ENCODE peak calls at places on chromosomes 12 and 14, in six cellular contexts. One of them, this sample, is unnamed.

GRCh38 chr14:52700701-52701172 is 5.4 kb upstream of the ERO1A start:
- DNase-seq in mesenchymal stem cell: peak; percentile 19
- DNase-seq in mesendoderm: no peak
- DNase-seq in IMR-90: peak; percentile 33
- DNase-seq in neuronal stem cell: no peak
- DNase-seq in mammary epithelial cell: peak; percentile 92
- DNase-seq in this sample: no peak

GRCh38 chr12:124764870-124765570 is 98.6 kb downstream of the SCARB1 start:
- DNase-seq in mesenchymal stem cell: peak; percentile 100
- DNase-seq in mesendoderm: no peak
- DNase-seq in IMR-90: peak; percentile 89
- DNase-seq in neuronal stem cell: no peak
- DNase-seq in mammary epithelial cell: peak; percentile 91
- DNase-seq in this sample: peak; percentile 82

GRCh38 chr12:76303365-76303764 is 44.9 kb downstream of the BBS10 start:
- DNase-seq in mesenchymal stem cell: no peak
- DNase-seq in mesendoderm: no peak
- DNase-seq in IMR-90: peak; percentile 46
- DNase-seq in neuronal stem cell: no peak
- DNase-seq in mammary epithelial cell: no peak
- DNase-seq in this sample: peak; percentile 67

GRCh38 chr12:58711968-58712367 is 208.3 kb downstream of the LRIG3 start:
- DNase-seq in mesenchymal stem cell: peak; percentile 4
- DNase-seq in mesendoderm: no peak
- DNase-seq in IMR-90: peak; percentile 80
- DNase-seq in neuronal stem cell: no peak
- DNase-seq in mammary epithelial cell: peak; percentile 2
- DNase-seq in this sample: peak; percentile 72

GRCh38 chr14:102424923-102425322 is 62.2 kb downstream of the TECPR2 start:
- DNase-seq in mesenchymal stem cell: no peak
- DNase-seq in mesendoderm: no peak
- DNase-seq in IMR-90: no peak
- DNase-seq in neuronal stem cell: no peak
- DNase-seq in mammary epithelial cell: no peak
- DNase-seq in this sample: no peak

GRCh38 chr12:52720487-52720886 is 17.2 kb upstream of the KRT77 start:
- DNase-seq in mesenchymal stem cell: no peak
- DNase-seq in mesendoderm: no peak
- DNase-seq in IMR-90: peak; percentile 38
- DNase-seq in neuronal stem cell: no peak
- DNase-seq in mammary epithelial cell: no peak
- DNase-seq in this sample: no peak

GRCh38 chr12:107461222-107461980 is 224.2 kb upstream of the PWP1 start:
- DNase-seq in mesenchymal stem cell: no peak
- DNase-seq in mesendoderm: no peak
- DNase-seq in IMR-90: peak; percentile 91
- DNase-seq in neuronal stem cell: no peak
- DNase-seq in mammary epithelial cell: peak; percentile 91
- DNase-seq in this sample: no peak

GRCh38 chr14:60642270-60642789 is 6.9 kb downstream of the SIX1 start:
- DNase-seq in mesenchymal stem cell: no peak
- DNase-seq in mesendoderm: peak; percentile 70
- DNase-seq in IMR-90: no peak
- DNase-seq in neuronal stem cell: peak; percentile 59
- DNase-seq in mammary epithelial cell: no peak
- DNase-seq in this sample: no peak

GRCh38 chr12:110282343-110282860 is 1.4 kb downstream of the ATP2A2 start:
- DNase-seq in mesenchymal stem cell: no peak
- DNase-seq in mesendoderm: no peak
- DNase-seq in IMR-90: no peak
- DNase-seq in neuronal stem cell: no peak
- DNase-seq in mammary epithelial cell: no peak
- DNase-seq in this sample: peak; percentile 65

GRCh38 chr14:37792124-37792523 is 196.7 kb downstream of the TTC6 start:
- DNase-seq in mesenchymal stem cell: no peak
- DNase-seq in mesendoderm: no peak
- DNase-seq in IMR-90: no peak
- DNase-seq in neuronal stem cell: no peak
- DNase-seq in mammary epithelial cell: no peak
- DNase-seq in this sample: no peak

GRCh38 chr14:91374897-91375747 is 42.5 kb downstream of the CCDC88C start:
- DNase-seq in mesenchymal stem cell: no peak
- DNase-seq in mesendoderm: no peak
- DNase-seq in IMR-90: no peak
- DNase-seq in neuronal stem cell: peak; percentile 72
- DNase-seq in mammary epithelial cell: no peak
- DNase-seq in this sample: no peak

GRCh38 chr12:27551172-27551840 is 27.3 kb downstream of the PPFIBP1 start:
- DNase-seq in mesenchymal stem cell: peak; percentile 34
- DNase-seq in mesendoderm: no peak
- DNase-seq in IMR-90: no peak
- DNase-seq in neuronal stem cell: no peak
- DNase-seq in mammary epithelial cell: no peak
- DNase-seq in this sample: no peak
- H3K4me2 ChIP-seq in mesenchymal stem cell: no peak overlapping the region
- H3K4me2 ChIP-seq in mesendoderm: no peak overlapping the region
- H3K4me2 ChIP-seq in IMR-90: no peak overlapping the region
- H3K4me2 ChIP-seq in neuronal stem cell: no peak overlapping the region
- H3K4me2 ChIP-seq in mammary epithelial cell: peak overlapping the region; percentile 49
- H3K4me2 ChIP-seq in this sample: peak overlapping the region; percentile 16

DNA sequence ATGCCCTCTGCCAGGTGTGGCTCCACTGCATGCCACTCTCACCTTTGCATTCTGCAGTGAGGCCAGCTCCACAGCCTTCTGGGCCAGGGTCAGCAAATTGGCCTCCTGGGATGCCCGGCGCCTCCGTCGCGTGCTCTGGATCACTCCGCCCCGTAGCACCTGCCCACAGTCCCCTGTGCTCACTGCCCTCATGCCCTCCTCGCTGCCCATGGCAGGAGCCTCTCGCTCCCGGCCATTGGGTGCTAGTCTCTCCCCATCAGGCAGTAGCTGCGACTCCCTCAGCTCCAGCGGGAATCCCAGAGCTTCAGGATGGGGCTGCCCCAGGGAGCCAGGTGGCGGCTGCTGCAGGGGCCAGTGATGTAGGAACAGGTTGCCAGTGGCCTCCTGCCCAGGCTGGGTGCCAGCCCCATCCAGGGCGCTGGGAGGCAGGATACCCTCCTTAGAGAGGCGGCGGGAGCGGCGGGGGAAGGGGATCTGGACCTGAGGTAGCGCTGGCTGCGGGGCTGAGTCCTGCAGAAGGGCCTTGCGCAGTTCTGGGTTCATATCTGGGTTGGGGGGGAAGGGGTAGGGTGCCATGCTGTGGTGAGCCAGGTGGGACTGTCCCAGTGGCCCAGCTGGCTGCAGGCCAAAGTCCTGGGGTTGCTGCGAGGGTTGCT is 24.5 kb upstream of the PNMA1 start:
- DNase-seq in mesenchymal stem cell: no peak
- DNase-seq in mesendoderm: no peak
- DNase-seq in IMR-90: no peak
- DNase-seq in neuronal stem cell: no peak
- DNase-seq in mammary epithelial cell: no peak
- DNase-seq in this sample: peak; percentile 25
- H3K4me1 ChIP-seq in mesenchymal stem cell: peaks cover 47% of the 10 kb centered on the region
- H3K4me1 ChIP-seq in mesendoderm: peaks cover 10% of the 10 kb centered on the region
- H3K4me1 ChIP-seq in IMR-90: peaks cover 32% of the 10 kb centered on the region
- H3K4me1 ChIP-seq in neuronal stem cell: peaks cover 31% of the 10 kb centered on the region
- H3K4me1 ChIP-seq in mammary epithelial cell: peaks cover 47% of the 10 kb centered on the region
- H3K4me1 ChIP-seq in this sample: peaks cover 34% of the 10 kb centered on the region

DNA sequence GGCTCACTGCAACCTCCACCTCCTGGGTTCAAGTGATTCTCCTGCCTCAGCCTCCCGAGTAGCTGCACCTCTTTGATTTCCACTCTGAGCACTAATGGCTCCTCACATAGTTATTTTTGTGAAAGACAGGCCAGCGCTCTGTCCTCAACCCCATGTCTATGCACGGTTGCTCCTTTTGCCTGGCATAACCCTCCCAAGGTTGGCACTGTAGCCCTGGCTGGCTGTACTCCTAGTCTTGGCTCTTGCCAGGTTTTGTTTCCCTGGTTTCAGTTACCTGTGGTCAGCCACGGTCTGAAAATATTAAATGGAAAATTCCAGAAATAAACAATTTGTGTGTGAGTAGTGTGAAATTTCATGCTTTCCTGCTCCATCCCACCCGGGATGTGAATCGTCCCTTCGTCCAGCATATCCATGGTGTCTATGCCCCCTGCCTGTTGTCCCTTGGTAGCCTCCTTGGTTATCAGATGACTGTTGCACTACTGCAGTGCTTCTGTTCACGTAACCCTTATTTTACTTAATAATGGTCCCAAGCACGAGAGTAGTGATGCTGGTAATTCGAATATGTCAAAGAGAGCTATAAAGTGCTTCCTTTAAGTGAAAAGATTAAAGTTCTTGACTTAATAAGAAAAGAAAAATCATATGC is 12.3 kb upstream of the DCD start:
- DNase-seq in mesenchymal stem cell: no peak
- DNase-seq in mesendoderm: no peak
- DNase-seq in IMR-90: no peak
- DNase-seq in neuronal stem cell: no peak
- DNase-seq in mammary epithelial cell: no peak
- DNase-seq in this sample: no peak
- H3K27me3 ChIP-seq in mesenchymal stem cell: peaks cover 35% of the 10 kb centered on the region
- H3K27me3 ChIP-seq in mesendoderm: no peaks in the 10 kb centered on the region
- H3K27me3 ChIP-seq in IMR-90: no peaks in the 10 kb centered on the region
- H3K27me3 ChIP-seq in neuronal stem cell: no peaks in the 10 kb centered on the region
- H3K27me3 ChIP-seq in mammary epithelial cell: no peaks in the 10 kb centered on the region
- H3K27me3 ChIP-seq in this sample: peaks cover 7% of the 10 kb centered on the region

DNA sequence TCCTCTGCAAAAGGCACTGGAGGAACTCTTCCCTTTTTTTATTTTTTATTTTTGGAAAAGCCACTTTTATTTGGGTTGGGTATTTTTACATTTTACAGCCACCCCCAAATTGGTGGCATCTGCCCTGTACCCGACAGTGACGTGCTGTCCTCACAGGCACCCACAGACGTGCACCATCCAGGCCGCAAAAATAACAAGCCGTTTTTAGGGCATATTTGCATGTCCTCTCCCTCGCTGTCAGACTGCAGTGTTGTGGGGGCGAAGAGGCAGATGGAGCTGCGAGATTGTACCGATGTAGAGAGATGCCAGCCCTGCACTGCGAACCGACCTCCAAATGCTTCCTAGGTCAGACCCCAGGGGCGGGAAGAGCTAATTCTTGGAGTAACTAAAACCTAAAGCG is 12.2 kb downstream of the JDP2 start:
- DNase-seq in mesenchymal stem cell: no peak
- DNase-seq in mesendoderm: no peak
- DNase-seq in IMR-90: no peak
- DNase-seq in neuronal stem cell: no peak
- DNase-seq in mammary epithelial cell: no peak
- DNase-seq in this sample: no peak
- H3K4me2 ChIP-seq in mesenchymal stem cell: no peak overlapping the region
- H3K4me2 ChIP-seq in mesendoderm: no peak overlapping the region
- H3K4me2 ChIP-seq in IMR-90: no peak overlapping the region
- H3K4me2 ChIP-seq in neuronal stem cell: no peak overlapping the region
- H3K4me2 ChIP-seq in mammary epithelial cell: no peak overlapping the region
- H3K4me2 ChIP-seq in this sample: no peak overlapping the region